ENCODE peak calls at places on chromosomes 16 and 17, in five cellular contexts. Z is HL-60, J is colonic mucosa, Q is fibroblast of pulmonary artery, B is sigmoid colon. C is an unnamed sample.

GRCh38 chr17:3879181-3879580 is 13.7 kb downstream of the CAMKK1 start:
- DNase-seq in Z (no peak), J (peak), Q (peak), B (no peak), C (no peak)

GRCh38 chr17:31750578-31750977 is 108.5 kb downstream of the COPRS start:
- DNase-seq in J (no peak), Q (no peak), B (no peak), Z (no peak), C (no peak)

GRCh38 chr16:70737377-70738082 is 51.7 kb upstream of the MTSS2 start:
- DNase-seq in Z (peak), J (no peak), B (peak), Q (peak), C (peak)

GRCh38 chr17:41530062-41531048 is 2.2 kb upstream of the KRT19 start:
- DNase-seq in Z (no peak), B (no peak), J (peak), Q (peak), C (no peak)

GRCh38 chr17:22277595-22277994 is 585.3 kb downstream of the KCNJ18 start:
- DNase-seq in J (no peak), Q (no peak), Z (no peak), B (no peak), C (no peak)

GRCh38 chr17:51500454-51500853 is 240.1 kb downstream of the UTP18 start:
- DNase-seq in Z (no peak), Q (no peak), J (no peak), B (no peak), C (no peak)

GRCh38 chr17:80596760-80597608 is 52.3 kb downstream of the RPTOR start:
- DNase-seq in Q (no peak), B (no peak), Z (no peak), J (no peak), C (no peak)

GRCh38 chr17:50129946-50130777 is at the start of gene SAMD14:
- DNase-seq in Q (no peak), Z (no peak), B (no peak), J (no peak), C (no peak)

GRCh38 chr16:85192736-85193493 is 80.6 kb upstream of the CIBAR2 start:
- DNase-seq in Q (no peak), J (no peak), Z (no peak), B (no peak), C (no peak)

GRCh38 chr16:70714526-70715112 is 28.8 kb upstream of the MTSS2 start:
- DNase-seq in J (no peak), Z (no peak), B (no peak), Q (no peak), C (no peak)

GRCh38 chr16:19639986-19640421 is 78.0 kb downstream of the KNOP1 start:
- DNase-seq in J (no peak), Q (no peak), Z (no peak), B (no peak), C (no peak)

GRCh38 chr17:64984776-64985521 is 65.7 kb upstream of the LRRC37A3 start:
- DNase-seq in J (no peak), Z (peak), B (no peak), Q (peak), C (peak)

GRCh38 chr17:9956474-9957131 is 51.5 kb upstream of the RCVRN start:
- DNase-seq in Z (no peak), J (no peak), B (no peak), Q (no peak), C (no peak)

GRCh38 chr17:44733753-44734152 is 25.0 kb upstream of the ADAM11 start:
- DNase-seq in Z (peak), B (no peak), J (no peak), Q (peak), C (no peak)

GRCh38 chr17:15930426-15930825 is 14.5 kb upstream of the ADORA2B start:
- DNase-seq in Z (no peak), B (peak), Q (no peak), J (no peak), C (no peak)

GRCh38 chr16:65106792-65107191 is 15.1 kb downstream of the CDH11 start:
- DNase-seq in B (no peak), Z (no peak), Q (peak), J (no peak), C (no peak)

GRCh38 chr17:61489719-61490490 is 37.7 kb downstream of the TBX4 start:
- DNase-seq in B (no peak), J (no peak), Q (no peak), Z (no peak), C (no peak)

GRCh38 chr17:75124819-75125162 is 6.8 kb downstream of the NT5C start:
- DNase-seq in J (no peak), B (no peak), Z (no peak), Q (no peak), C (no peak)

GRCh38 chr16:88769617-88770458 is 15.2 kb downstream of the PIEZO1 start:
- DNase-seq in B (no peak), Z (peak), J (peak), Q (no peak), C (peak)

GRCh38 chr16:2980227-2981176 is at the start of gene PKMYT1:
- DNase-seq in B (peak), Z (peak), J (peak), Q (peak), C (peak)

GRCh38 chr17:5846001-5846400 is 224.2 kb upstream of the WSCD1 start:
- DNase-seq in J (no peak), B (no peak), Z (no peak), Q (no peak), C (no peak)

GRCh38 chr16:54750249-54750648 is 180.4 kb upstream of the IRX5 start:
- DNase-seq in Q (no peak), B (no peak), Z (no peak), J (no peak), C (no peak)

GRCh38 chr17:73952498-73953205 is 250.8 kb upstream of the RPL38 start:
- DNase-seq in J (peak), Z (no peak), B (no peak), Q (no peak), C (peak)

GRCh38 chr17:41678907-41679739 is 9.6 kb upstream of the EIF1 start:
- DNase-seq in J (peak), B (peak), Z (peak), Q (peak), C (peak)

GRCh38 chr17:15363702-15364101 is 22.3 kb upstream of the TEKT3 start:
- DNase-seq in B (no peak), Q (no peak), Z (no peak), J (no peak), C (no peak)

GRCh38 chr17:29005562-29005887 is 308 bp downstream of the SEZ6 start:
- DNase-seq in Z (no peak), J (no peak), Q (no peak), B (no peak), C (no peak)
- H3K4me3 ChIP-seq in Z (no peak), J (no peak), Q (no peak), B (no peak), C (no peak)

GRCh38 chr17:77456951-77457548 is 316.3 kb downstream of the SEC14L1 start:
- DNase-seq in B (no peak), Q (no peak), Z (no peak), J (no peak), C (no peak)

GRCh38 chr17:77460514-77461046 is 319.8 kb downstream of the SEC14L1 start:
- DNase-seq in Q (no peak), Z (peak), J (no peak), B (no peak), C (no peak)

GRCh38 chr17:77458202-77459017 is 317.6 kb downstream of the SEC14L1 start:
- DNase-seq in Z (no peak), J (no peak), B (no peak), Q (no peak), C (peak)

GRCh38 chr17:77457572-77458201 is 316.9 kb downstream of the SEC14L1 start:
- DNase-seq in Q (no peak), Z (no peak), B (no peak), J (no peak), C (no peak)

GRCh38 chr17:77459018-77459755 is 318.4 kb downstream of the SEC14L1 start:
- DNase-seq in J (no peak), B (no peak), Z (no peak), Q (no peak), C (no peak)
- H3K4me3 ChIP-seq in J (no peak), B (no peak), Z (no peak), Q (no peak), C (no peak)

DNA sequence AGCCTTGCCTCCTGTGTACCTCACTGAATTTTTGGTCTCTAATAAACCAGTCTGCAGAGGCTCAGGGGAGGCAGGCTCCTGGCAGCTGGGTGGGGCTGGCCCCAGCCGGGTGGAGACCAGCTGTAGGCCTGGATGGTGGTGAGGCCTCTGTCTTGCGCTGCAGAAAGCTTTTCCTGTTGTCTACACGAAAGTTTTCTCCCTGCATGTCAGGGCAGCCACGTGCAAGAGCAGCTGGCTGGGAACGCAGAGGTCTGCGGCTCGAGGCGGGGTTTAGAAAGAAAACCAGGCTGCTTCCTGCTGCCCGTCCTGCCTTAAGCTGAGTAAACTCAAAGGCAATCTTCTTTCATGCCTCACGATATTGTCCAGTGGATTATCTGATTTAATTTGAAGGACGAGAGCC is 2.4 kb downstream of the SERPINF1 start:
- DNase-seq in J (peak), Q (peak), Z (peak), B (peak), C (peak)
- H3K4me3 ChIP-seq in J (no peak), Q (no peak), Z (no peak), B (no peak), C (no peak)

GRCh38 chr17:27659685-27660084 is 28.7 kb downstream of the LGALS9 start:
- DNase-seq in Z (no peak), Q (no peak), J (no peak), B (no peak), C (no peak)
- H3K4me3 ChIP-seq in Z (no peak), Q (no peak), J (no peak), B (no peak), C (no peak)

GRCh38 chr17:39192901-39193300 is 4.6 kb downstream of the CACNB1 start:
- DNase-seq in Q (no peak), J (no peak), B (no peak), Z (no peak), C (no peak)

GRCh38 chr17:39194985-39195524 is 2.4 kb downstream of the CACNB1 start:
- DNase-seq in J (no peak), Z (no peak), B (no peak), Q (no peak), C (no peak)

GRCh38 chr17:39195568-39196160 is 1.8 kb downstream of the CACNB1 start:
- DNase-seq in B (no peak), Z (no peak), J (no peak), Q (no peak), C (peak)

GRCh38 chr17:39193346-39193745 is 4.1 kb downstream of the CACNB1 start:
- DNase-seq in B (no peak), J (no peak), Z (no peak), Q (no peak), C (no peak)

GRCh38 chr17:39194089-39194984 is 3.1 kb downstream of the CACNB1 start:
- DNase-seq in J (no peak), B (peak), Q (peak), Z (peak), C (no peak)
- H3K4me3 ChIP-seq in J (no peak), B (no peak), Q (no peak), Z (no peak), C (no peak)

DNA sequence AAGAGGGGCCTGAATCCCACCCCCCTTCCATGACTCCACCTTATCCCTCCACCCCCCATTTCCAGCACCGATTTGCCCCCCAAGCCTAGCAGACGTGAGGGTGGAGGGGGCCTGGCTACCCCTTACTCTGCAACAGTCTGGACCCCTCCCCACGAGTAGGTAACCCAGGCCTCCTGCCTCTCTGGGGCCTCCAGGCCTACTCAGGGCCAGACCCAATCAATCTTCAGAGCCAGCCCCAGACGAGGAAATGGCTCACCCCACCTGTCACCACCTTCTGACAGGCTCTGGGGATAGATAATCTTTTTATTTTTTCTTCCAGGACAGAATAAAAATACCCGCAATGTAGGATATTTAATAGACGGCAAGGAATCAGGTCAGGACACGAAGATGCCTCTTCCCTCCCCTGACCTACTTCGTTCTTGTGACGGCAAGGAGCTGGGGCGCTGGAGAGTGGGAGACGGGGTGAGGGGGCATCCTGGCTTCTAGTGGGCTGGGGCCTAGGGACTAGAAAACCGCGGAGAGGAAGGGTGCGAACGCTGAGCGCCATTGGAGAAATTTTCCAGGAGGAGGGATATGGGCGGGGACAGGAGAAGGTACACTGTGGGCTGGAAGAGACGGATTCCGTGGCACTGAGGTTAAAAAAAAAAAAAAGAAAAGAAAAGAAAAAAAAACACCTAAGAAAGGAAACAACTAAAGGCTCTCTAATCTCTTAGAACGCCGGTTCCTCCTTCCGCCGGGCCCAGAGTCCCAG is 872 bp upstream of the PLXDC1 start:
- DNase-seq in J (peak), B (peak), Q (no peak), Z (no peak), C (no peak)
- H3K4me3 ChIP-seq in J (peak), B (no peak), Q (peak), Z (peak), C (peak)

DNA sequence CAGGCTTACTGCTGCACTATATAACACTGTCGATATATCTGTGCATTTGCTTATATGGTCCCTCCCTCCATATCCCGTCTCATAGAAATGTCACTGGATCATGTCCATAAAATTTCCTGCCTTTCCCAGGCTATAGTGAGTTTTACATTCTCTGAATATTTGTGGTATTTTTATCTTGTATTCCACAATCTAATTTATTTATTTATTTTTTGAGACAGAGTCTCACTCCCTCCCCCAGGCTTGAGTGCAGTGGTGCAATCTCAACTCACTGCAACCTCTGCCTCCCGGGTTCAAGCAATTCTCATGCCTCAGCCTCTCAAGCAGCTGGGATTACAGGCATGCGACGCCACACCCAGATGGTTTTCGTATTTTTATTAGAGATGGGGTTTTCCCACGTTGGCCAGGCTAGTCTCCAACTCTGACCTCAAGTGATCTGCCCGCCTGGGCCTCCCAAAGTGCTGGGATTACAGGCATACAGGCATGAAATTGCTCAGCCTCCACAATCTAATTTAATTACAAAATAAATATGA is 12.9 kb downstream of the TRIM37 start:
- DNase-seq in J (peak), B (peak), Q (peak), Z (no peak), C (no peak)
- H3K4me3 ChIP-seq in J (no peak), B (no peak), Q (peak), Z (no peak), C (no peak)

GRCh38 chr17:58403312-58403711 is 14.0 kb downstream of the RNF43 start:
- DNase-seq in Q (no peak), J (no peak), B (no peak), Z (no peak), C (no peak)
- H3K4me3 ChIP-seq in Q (no peak), J (no peak), B (no peak), Z (no peak), C (no peak)